ENCODE peak calls at places on chromosome 13, in five cellular contexts. H is GM23338, I is PC-9, G is OCI-LY7, E is DND-41. X is an unnamed sample.

GRCh38 chr13:33545492-33545891 is 259.9 kb upstream of the STARD13 start:
- DNase-seq in H (peak; percentile 17), I (no peak), E (no peak), G (no peak), X (no peak)

GRCh38 chr13:50122465-50122864 is 107.2 kb downstream of the KCNRG start:
- DNase-seq in G (peak; percentile 32), E (no peak), I (no peak), H (peak; percentile 38), X (no peak)

GRCh38 chr13:37640499-37640898 is 41.9 kb upstream of the POSTN start:
- DNase-seq in I (no peak), H (peak; percentile 57), E (no peak), G (peak; percentile 18), X (peak; percentile 52)

GRCh38 chr13:88162076-88162702 is 491.0 kb downstream of the SLITRK5 start:
- DNase-seq in H (no peak), G (no peak), E (no peak), I (no peak), X (no peak)

GRCh38 chr13:111411186-111411858 is 90.9 kb downstream of the TEX29 start:
- DNase-seq in H (peak; percentile 22), G (no peak), E (no peak), I (no peak), X (no peak)

GRCh38 chr13:26017196-26017921 is 34.5 kb downstream of the SHISA2 start:
- DNase-seq in I (no peak), G (no peak), H (no peak), E (peak; percentile 34), X (no peak)

GRCh38 chr13:35983206-35983605 is 148.0 kb downstream of the DCLK1 start:
- DNase-seq in E (no peak), G (no peak), I (no peak), H (no peak), X (no peak)

GRCh38 chr13:48201044-48201443 is 32.0 kb upstream of the ITM2B start:
- DNase-seq in H (no peak), E (no peak), I (no peak), G (no peak), X (no peak)

GRCh38 chr13:63517376-63517775 is 2101.7 kb upstream of the PCDH20 start:
- DNase-seq in E (no peak), H (no peak), G (no peak), I (no peak), X (no peak)

GRCh38 chr13:24328145-24328544 is 18.8 kb downstream of the C1QTNF9 start:
- DNase-seq in H (peak; percentile 34), E (no peak), G (no peak), I (no peak), X (no peak)

GRCh38 chr13:77980592-77980991 is 62.0 kb upstream of the EDNRB start:
- DNase-seq in H (no peak), E (no peak), I (no peak), G (no peak), X (peak; percentile 15)

GRCh38 chr13:88701551-88701950 is 1030.4 kb downstream of the SLITRK5 start:
- DNase-seq in E (no peak), I (no peak), G (no peak), H (no peak), X (no peak)

GRCh38 chr13:40309881-40310280 is 356.6 kb downstream of the FOXO1 start:
- DNase-seq in I (no peak), G (no peak), E (no peak), H (no peak), X (no peak)

GRCh38 chr13:35810286-35810685 is 320.9 kb downstream of the DCLK1 start:
- DNase-seq in G (no peak), I (no peak), E (no peak), H (no peak), X (no peak)

GRCh38 chr13:88979465-88980180 is 1308.5 kb downstream of the SLITRK5 start:
- DNase-seq in I (no peak), H (peak; percentile 24), G (no peak), E (no peak), X (no peak)

GRCh38 chr13:94658926-94659649 is 53.3 kb downstream of the SOX21 start:
- DNase-seq in E (no peak), G (no peak), H (peak; percentile 59), I (no peak), X (no peak)

GRCh38 chr13:112124100-112124499 is 57.2 kb downstream of the SOX1 start:
- DNase-seq in G (no peak), E (no peak), I (no peak), H (no peak), X (no peak)

GRCh38 chr13:66835040-66835628 is 395.0 kb downstream of the PCDH9 start:
- DNase-seq in G (no peak), H (no peak), E (no peak), I (no peak), X (no peak)

GRCh38 chr13:29771247-29771646 is 79.2 kb downstream of the UBL3 start:
- DNase-seq in I (peak; percentile 46), G (peak; percentile 41), E (no peak), H (peak; percentile 52), X (no peak)

GRCh38 chr13:111559612-111560423 is 239.4 kb downstream of the TEX29 start:
- DNase-seq in I (no peak), E (no peak), H (no peak), G (no peak), X (no peak)

GRCh38 chr13:78596701-78597550 is 6.4 kb downstream of the POU4F1 start:
- DNase-seq in H (peak; percentile 71), E (no peak), I (no peak), G (no peak), X (no peak)

GRCh38 chr13:110387451-110388140 is 80.5 kb downstream of the COL4A2 start:
- DNase-seq in G (no peak), I (no peak), H (peak; percentile 62), E (no peak), X (no peak)

GRCh38 chr13:113835461-113836274 is 28.2 kb downstream of the GAS6 start:
- DNase-seq in G (no peak), E (no peak), H (no peak), I (no peak), X (peak; percentile 97)

GRCh38 chr13:43787998-43788397 is 1.2 kb upstream of the ENOX1 start:
- DNase-seq in I (peak; percentile 38), E (no peak), G (peak; percentile 11), H (peak; percentile 63), X (peak; percentile 61)

GRCh38 chr13:99151516-99151915 is 49.1 kb upstream of the UBAC2 start:
- DNase-seq in H (no peak), G (no peak), I (peak; percentile 95), E (no peak), X (no peak)

GRCh38 chr13:43326100-43326499 is 302.7 kb downstream of the DNAJC15 start:
- DNase-seq in I (no peak), G (no peak), E (no peak), H (no peak), X (no peak)

GRCh38 chr13:31930490-31930889 is 101.1 kb upstream of the FRY start:
- DNase-seq in I (peak; percentile 23), E (no peak), G (no peak), H (no peak), X (no peak)

GRCh38 chr13:104773775-104774174 is 1707.6 kb upstream of the SLC10A2 start:
- DNase-seq in E (peak; percentile 50), G (peak; percentile 20), H (peak; percentile 86), I (peak; percentile 45), X (no peak)

GRCh38 chr13:99905224-99905623 is 66.3 kb downstream of the ZIC5 start:
- DNase-seq in I (no peak), E (no peak), H (no peak), G (no peak), X (no peak)

GRCh38 chr13:67186985-67187569 is 43.1 kb downstream of the PCDH9 start:
- DNase-seq in G (no peak), H (peak; percentile 6), I (no peak), E (no peak), X (no peak)

GRCh38 chr13:73056054-73056962 is 2.5 kb upstream of the KLF5 start:
- DNase-seq in H (no peak), E (no peak), G (no peak), I (peak; percentile 94), X (peak; percentile 87)

GRCh38 chr13:71021810-71022422 is 845.1 kb downstream of the DACH1 start:
- DNase-seq in H (no peak), G (no peak), I (no peak), E (no peak), X (no peak)

GRCh38 chr13:71015516-71015915 is 851.5 kb downstream of the DACH1 start:
- DNase-seq in E (no peak), H (no peak), I (no peak), G (no peak), X (no peak)

GRCh38 chr13:71018544-71018943 is 848.5 kb downstream of the DACH1 start:
- DNase-seq in H (no peak), G (no peak), I (no peak), E (no peak), X (no peak)

GRCh38 chr13:71015021-71015420 is 852.0 kb downstream of the DACH1 start:
- DNase-seq in G (no peak), I (no peak), E (no peak), H (no peak), X (no peak)

GRCh38 chr13:71017607-71018006 is 849.4 kb downstream of the DACH1 start:
- DNase-seq in G (no peak), H (peak; percentile 41), I (no peak), E (no peak), X (no peak)
- H3K79me2 ChIP-seq in G (no peaks in the 10 kb centered on the region), H (no peaks in the 10 kb centered on the region), I (no peaks in the 10 kb centered on the region), E (no peaks in the 10 kb centered on the region), X (no peaks in the 10 kb centered on the region)

GRCh38 chr13:103469771-103470170 is 403.6 kb upstream of the SLC10A2 start:
- DNase-seq in H (no peak), G (no peak), I (peak; percentile 60), E (no peak), X (no peak)
- H3K4me3 ChIP-seq in H (no peak overlapping the region), G (no peak overlapping the region), I (no peak overlapping the region), E (no peak overlapping the region), X (no peak overlapping the region)

DNA sequence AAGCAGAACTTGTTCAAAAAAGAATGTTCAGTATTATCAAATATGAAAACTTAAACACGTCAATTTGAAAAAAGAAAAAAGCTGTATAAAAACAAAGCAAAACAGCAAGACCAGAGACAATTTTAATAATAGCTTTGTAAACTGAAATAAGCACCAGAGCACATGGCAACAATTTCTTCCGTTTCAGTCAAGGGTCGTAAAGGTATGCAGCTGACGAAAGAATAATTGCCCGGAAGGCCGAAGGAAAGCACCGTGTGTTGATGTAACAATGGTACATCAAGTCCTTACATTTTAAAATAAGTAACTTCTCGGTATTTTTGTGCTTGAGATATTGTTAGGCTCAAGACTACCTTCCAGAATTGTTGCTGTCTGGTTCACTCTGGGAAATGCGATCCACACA is 1.7 kb downstream of the PROSER1 start:
- DNase-seq in I (no peak), E (peak; percentile 40), G (peak; percentile 68), H (peak; percentile 50), X (no peak)
- H2AFZ ChIP-seq in I (peak overlapping the region; percentile 93), E (peak overlapping the region; percentile 98), G (peak overlapping the region; percentile 70), H (no peak overlapping the region), X (no peak overlapping the region)

GRCh38 chr13:45121421-45121820 is 1.1 kb downstream of the GTF2F2 start:
- DNase-seq in I (no peak), E (no peak), G (peak; percentile 56), H (peak; percentile 54), X (peak; percentile 41)

GRCh38 chr13:45119469-45119989 is 781 bp upstream of the GTF2F2 start:
- DNase-seq in I (no peak), G (peak; percentile 52), H (no peak), E (peak; percentile 72), X (peak; percentile 44)

GRCh38 chr13:45119990-45120864 is at the start of gene GTF2F2:
- DNase-seq in E (peak; percentile 88), G (peak; percentile 88), I (peak; percentile 79), H (peak; percentile 92), X (peak; percentile 95)

GRCh38 chr13:45122941-45123340 is 2.6 kb downstream of the GTF2F2 start:
- DNase-seq in I (no peak), G (no peak), H (no peak), E (no peak), X (peak; percentile 14)

GRCh38 chr13:45120967-45121366 is 657 bp downstream of the GTF2F2 start:
- DNase-seq in G (peak; percentile 8), I (no peak), E (no peak), H (no peak), X (peak; percentile 27)
- H3K79me2 ChIP-seq in G (peaks cover 50% of the 10 kb centered on the region), I (peaks cover 55% of the 10 kb centered on the region), E (peaks cover 56% of the 10 kb centered on the region), H (peaks cover 55% of the 10 kb centered on the region), X (peaks cover 56% of the 10 kb centered on the region)

X was measured in osteoblast.